ENCODE peak calls at places on chromosomes 6 and 20, in eight cellular contexts. One of them, this sample, is unnamed.

GRCh38 chr6:24501914-24502313 is 7.1 kb downstream of the ALDH5A1 start:
- DNase-seq in NB4: no peak
- DNase-seq in fibroblast of lung: no peak
- DNase-seq in tibial artery: no peak
- DNase-seq in RWPE1: no peak
- DNase-seq in AG04450: no peak
- DNase-seq in pancreas: no peak
- DNase-seq in suprapubic skin: no peak
- DNase-seq in this sample: no peak

GRCh38 chr20:42957014-42957694 is 232.6 kb downstream of the PTPRT start:
- DNase-seq in fibroblast of lung: no peak
- DNase-seq in NB4: no peak
- DNase-seq in AG04450: no peak
- DNase-seq in pancreas: no peak
- DNase-seq in tibial artery: no peak
- DNase-seq in RWPE1: no peak
- DNase-seq in suprapubic skin: no peak
- DNase-seq in this sample: no peak

GRCh38 chr20:58667975-58668374 is 16.9 kb downstream of the STX16 start:
- DNase-seq in pancreas: no peak
- DNase-seq in tibial artery: no peak
- DNase-seq in suprapubic skin: no peak
- DNase-seq in RWPE1: no peak
- DNase-seq in AG04450: no peak
- DNase-seq in NB4: no peak
- DNase-seq in fibroblast of lung: no peak
- DNase-seq in this sample: no peak

GRCh38 chr20:40754372-40754943 is 65.4 kb upstream of the MAFB start:
- DNase-seq in fibroblast of lung: peak; percentile 12
- DNase-seq in AG04450: no peak
- DNase-seq in suprapubic skin: no peak
- DNase-seq in pancreas: no peak
- DNase-seq in tibial artery: peak; percentile 74
- DNase-seq in RWPE1: no peak
- DNase-seq in NB4: no peak
- DNase-seq in this sample: no peak

GRCh38 chr20:24579016-24579415 is 109.6 kb downstream of the SYNDIG1 start:
- DNase-seq in AG04450: no peak
- DNase-seq in suprapubic skin: no peak
- DNase-seq in tibial artery: no peak
- DNase-seq in pancreas: no peak
- DNase-seq in RWPE1: no peak
- DNase-seq in fibroblast of lung: no peak
- DNase-seq in NB4: no peak
- DNase-seq in this sample: no peak

GRCh38 chr6:54719633-54720032 is 126.9 kb upstream of the FAM83B start:
- DNase-seq in tibial artery: no peak
- DNase-seq in AG04450: no peak
- DNase-seq in fibroblast of lung: no peak
- DNase-seq in NB4: no peak
- DNase-seq in pancreas: no peak
- DNase-seq in RWPE1: no peak
- DNase-seq in suprapubic skin: no peak
- DNase-seq in this sample: no peak

GRCh38 chr6:15282334-15282733 is 36.5 kb downstream of the JARID2 start:
- DNase-seq in fibroblast of lung: no peak
- DNase-seq in NB4: no peak
- DNase-seq in RWPE1: no peak
- DNase-seq in AG04450: no peak
- DNase-seq in suprapubic skin: no peak
- DNase-seq in pancreas: no peak
- DNase-seq in tibial artery: no peak
- DNase-seq in this sample: no peak

GRCh38 chr6:110041830-110042229 is 63.7 kb downstream of the GPR6 start:
- DNase-seq in suprapubic skin: no peak
- DNase-seq in NB4: no peak
- DNase-seq in pancreas: no peak
- DNase-seq in tibial artery: no peak
- DNase-seq in fibroblast of lung: no peak
- DNase-seq in RWPE1: no peak
- DNase-seq in AG04450: no peak
- DNase-seq in this sample: no peak

GRCh38 chr6:35931120-35931561 is 10.2 kb upstream of the SRPK1 start:
- DNase-seq in NB4: no peak
- DNase-seq in AG04450: no peak
- DNase-seq in RWPE1: no peak
- DNase-seq in pancreas: no peak
- DNase-seq in fibroblast of lung: no peak
- DNase-seq in suprapubic skin: no peak
- DNase-seq in tibial artery: no peak
- DNase-seq in this sample: peak; percentile 33

GRCh38 chr6:15628499-15629131 is 34.2 kb downstream of the DTNBP1 start:
- DNase-seq in RWPE1: no peak
- DNase-seq in suprapubic skin: no peak
- DNase-seq in fibroblast of lung: peak; percentile 92
- DNase-seq in AG04450: peak; percentile 74
- DNase-seq in pancreas: no peak
- DNase-seq in tibial artery: no peak
- DNase-seq in NB4: peak; percentile 67
- DNase-seq in this sample: no peak

GRCh38 chr6:119182875-119183274 is 104.4 kb upstream of the FAM184A start:
- DNase-seq in NB4: no peak
- DNase-seq in tibial artery: no peak
- DNase-seq in suprapubic skin: no peak
- DNase-seq in RWPE1: no peak
- DNase-seq in AG04450: no peak
- DNase-seq in fibroblast of lung: no peak
- DNase-seq in pancreas: no peak
- DNase-seq in this sample: no peak

GRCh38 chr6:143545165-143545564 is 33.6 kb upstream of the FUCA2 start:
- DNase-seq in suprapubic skin: no peak
- DNase-seq in RWPE1: no peak
- DNase-seq in fibroblast of lung: no peak
- DNase-seq in AG04450: no peak
- DNase-seq in NB4: no peak
- DNase-seq in pancreas: no peak
- DNase-seq in tibial artery: no peak
- DNase-seq in this sample: no peak
- TF ChIP-seq CTCF in suprapubic skin: no peak
- TF ChIP-seq CTCF in RWPE1: no peak
- TF ChIP-seq CTCF in fibroblast of lung: no peak
- TF ChIP-seq CTCF in AG04450: no peak
- TF ChIP-seq CTCF in NB4: no peak
- TF ChIP-seq CTCF in pancreas: no peak
- TF ChIP-seq CTCF in tibial artery: no peak
- TF ChIP-seq CTCF in this sample: no peak

DNA sequence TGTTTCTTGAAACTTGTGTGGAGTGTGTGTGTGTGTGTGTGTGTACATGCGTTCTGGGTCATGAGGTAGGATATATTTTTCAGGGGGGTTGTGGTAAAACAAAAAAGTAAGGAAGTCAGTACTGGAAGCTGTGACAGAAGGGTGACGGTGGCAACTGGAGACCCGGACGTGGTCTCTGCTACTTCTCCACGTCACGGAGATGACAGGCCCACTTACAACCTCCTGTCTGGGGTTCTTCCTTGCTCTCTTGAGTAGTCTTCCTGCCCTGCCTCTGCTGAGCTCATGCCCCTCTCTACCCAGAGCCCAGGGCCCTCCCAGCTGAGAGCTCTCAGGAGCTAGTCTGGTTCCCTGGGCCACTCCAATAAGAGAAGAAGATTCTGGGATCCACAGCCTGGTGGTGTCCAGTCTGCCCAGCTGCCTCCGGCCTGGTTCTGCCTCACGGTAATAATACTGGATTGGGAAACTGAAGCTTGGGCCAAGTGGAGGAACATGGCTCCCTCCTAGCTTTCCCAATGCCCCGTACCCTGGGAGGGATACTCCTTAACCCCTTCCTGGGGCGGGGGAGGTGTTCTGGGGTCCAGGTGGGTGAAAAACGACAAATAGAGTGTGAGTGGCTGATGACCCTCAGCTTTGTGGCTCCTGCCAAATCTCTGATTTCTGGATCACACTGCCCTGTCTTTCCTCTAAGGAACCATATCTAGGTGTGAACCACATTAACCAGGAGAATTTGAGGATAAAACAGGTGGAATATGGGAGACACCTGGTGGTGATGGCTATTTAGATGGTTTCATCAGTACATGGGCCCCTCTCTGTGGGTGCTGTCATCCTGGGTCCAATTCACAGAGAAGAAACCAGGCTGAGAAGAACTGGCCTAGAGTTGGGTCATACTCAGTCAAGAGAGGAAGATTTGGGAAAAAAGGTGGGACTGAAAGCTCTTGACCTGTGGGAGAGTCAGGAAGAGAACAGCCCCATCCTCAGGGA is 27.2 kb downstream of the VEGFA start:
- DNase-seq in NB4: no peak
- DNase-seq in RWPE1: no peak
- DNase-seq in suprapubic skin: no peak
- DNase-seq in pancreas: no peak
- DNase-seq in fibroblast of lung: no peak
- DNase-seq in tibial artery: no peak
- DNase-seq in AG04450: no peak
- DNase-seq in this sample: no peak
- TF ChIP-seq CTCF in NB4: no peak
- TF ChIP-seq CTCF in RWPE1: no peak
- TF ChIP-seq CTCF in suprapubic skin: no peak
- TF ChIP-seq CTCF in pancreas: no peak
- TF ChIP-seq CTCF in fibroblast of lung: no peak
- TF ChIP-seq CTCF in tibial artery: no peak
- TF ChIP-seq CTCF in AG04450: no peak
- TF ChIP-seq CTCF in this sample: no peak

DNA sequence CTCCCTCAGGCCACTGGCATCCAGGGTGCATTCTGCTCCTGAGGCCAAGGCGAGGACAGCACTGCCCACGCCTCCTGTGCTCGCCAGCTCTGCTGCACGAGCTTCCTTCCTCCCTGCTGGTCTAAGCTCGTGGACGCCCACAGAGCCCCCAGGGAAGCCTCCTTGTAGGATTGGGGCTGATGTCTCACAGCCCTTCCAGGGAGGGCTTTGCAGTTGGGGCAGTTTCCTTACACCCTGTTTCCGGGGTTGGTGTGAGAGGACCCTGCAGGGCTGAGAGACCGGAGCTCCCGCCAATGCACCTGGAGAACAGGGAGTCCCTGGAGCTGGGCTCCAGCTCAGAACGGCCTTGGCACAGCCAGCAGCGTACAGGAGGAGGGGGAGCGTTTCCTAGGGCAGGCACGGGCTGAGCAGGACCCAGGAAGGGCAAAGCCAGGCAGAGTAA is 172.4 kb upstream of the PDE10A start:
- DNase-seq in RWPE1: no peak
- DNase-seq in tibial artery: no peak
- DNase-seq in suprapubic skin: no peak
- DNase-seq in fibroblast of lung: no peak
- DNase-seq in pancreas: peak; percentile 40
- DNase-seq in NB4: peak; percentile 12
- DNase-seq in AG04450: no peak
- DNase-seq in this sample: no peak
- TF ChIP-seq CTCF in RWPE1: no peak
- TF ChIP-seq CTCF in tibial artery: no peak
- TF ChIP-seq CTCF in suprapubic skin: no peak
- TF ChIP-seq CTCF in fibroblast of lung: no peak
- TF ChIP-seq CTCF in pancreas: no peak
- TF ChIP-seq CTCF in NB4: no peak
- TF ChIP-seq CTCF in AG04450: no peak
- TF ChIP-seq CTCF in this sample: no peak

GRCh38 chr6:10961837-10962236 is 75.0 kb downstream of the SYCP2L start:
- DNase-seq in tibial artery: no peak
- DNase-seq in NB4: no peak
- DNase-seq in pancreas: no peak
- DNase-seq in fibroblast of lung: no peak
- DNase-seq in RWPE1: no peak
- DNase-seq in AG04450: no peak
- DNase-seq in suprapubic skin: no peak
- DNase-seq in this sample: no peak
- TF ChIP-seq CTCF in tibial artery: no peak
- TF ChIP-seq CTCF in NB4: no peak
- TF ChIP-seq CTCF in pancreas: no peak
- TF ChIP-seq CTCF in fibroblast of lung: no peak
- TF ChIP-seq CTCF in RWPE1: no peak
- TF ChIP-seq CTCF in AG04450: no peak
- TF ChIP-seq CTCF in suprapubic skin: no peak
- TF ChIP-seq CTCF in this sample: no peak

GRCh38 chr20:51767018-51767866 is 948 bp downstream of the ATP9A start:
- DNase-seq in RWPE1: peak; percentile 87
- DNase-seq in pancreas: peak; percentile 92
- DNase-seq in NB4: no peak
- DNase-seq in AG04450: no peak
- DNase-seq in tibial artery: peak; percentile 82
- DNase-seq in suprapubic skin: no peak
- DNase-seq in fibroblast of lung: peak; percentile 36
- DNase-seq in this sample: peak; percentile 87
- TF ChIP-seq CTCF in RWPE1: peak; percentile 31
- TF ChIP-seq CTCF in pancreas: peak; percentile 15
- TF ChIP-seq CTCF in NB4: no peak
- TF ChIP-seq CTCF in AG04450: peak; percentile 48
- TF ChIP-seq CTCF in tibial artery: peak; percentile 36
- TF ChIP-seq CTCF in suprapubic skin: peak; percentile 2
- TF ChIP-seq CTCF in fibroblast of lung: peak; percentile 22
- TF ChIP-seq CTCF in this sample: peak; percentile 83

GRCh38 chr6:135006386-135006914 is 48.2 kb downstream of the HBS1L start:
- DNase-seq in fibroblast of lung: peak; percentile 12
- DNase-seq in NB4: no peak
- DNase-seq in AG04450: no peak
- DNase-seq in tibial artery: no peak
- DNase-seq in suprapubic skin: no peak
- DNase-seq in RWPE1: no peak
- DNase-seq in pancreas: no peak
- DNase-seq in this sample: no peak

GRCh38 chr6:134999107-134999506 is 49.2 kb upstream of the ALDH8A1 start:
- DNase-seq in RWPE1: no peak
- DNase-seq in pancreas: no peak
- DNase-seq in fibroblast of lung: no peak
- DNase-seq in tibial artery: no peak
- DNase-seq in NB4: no peak
- DNase-seq in AG04450: no peak
- DNase-seq in suprapubic skin: no peak
- DNase-seq in this sample: no peak

GRCh38 chr6:134997133-134997841 is 47.4 kb upstream of the ALDH8A1 start:
- DNase-seq in tibial artery: no peak
- DNase-seq in pancreas: no peak
- DNase-seq in AG04450: no peak
- DNase-seq in RWPE1: no peak
- DNase-seq in suprapubic skin: no peak
- DNase-seq in NB4: no peak
- DNase-seq in fibroblast of lung: no peak
- DNase-seq in this sample: no peak

GRCh38 chr6:135002974-135003703 is 51.5 kb downstream of the HBS1L start:
- DNase-seq in NB4: peak; percentile 15
- DNase-seq in fibroblast of lung: no peak
- DNase-seq in pancreas: no peak
- DNase-seq in AG04450: no peak
- DNase-seq in RWPE1: no peak
- DNase-seq in tibial artery: no peak
- DNase-seq in suprapubic skin: no peak
- DNase-seq in this sample: no peak

GRCh38 chr6:135002229-135002844 is 52.3 kb downstream of the HBS1L start:
- DNase-seq in AG04450: no peak
- DNase-seq in NB4: peak; percentile 26
- DNase-seq in pancreas: no peak
- DNase-seq in suprapubic skin: no peak
- DNase-seq in tibial artery: no peak
- DNase-seq in fibroblast of lung: peak; percentile 14
- DNase-seq in RWPE1: peak; percentile 24
- DNase-seq in this sample: no peak
- TF ChIP-seq CTCF in AG04450: peak; percentile 76
- TF ChIP-seq CTCF in NB4: peak; percentile 57
- TF ChIP-seq CTCF in pancreas: peak; percentile 42
- TF ChIP-seq CTCF in suprapubic skin: no peak
- TF ChIP-seq CTCF in tibial artery: peak; percentile 11
- TF ChIP-seq CTCF in fibroblast of lung: peak; percentile 50
- TF ChIP-seq CTCF in RWPE1: peak; percentile 65
- TF ChIP-seq CTCF in this sample: no peak